ENCODE peak calls at places on chromosomes 11 and 22, in six cellular contexts. X is K562, N is HepG2, M is GM23338, V is A549, E is SK-N-SH. U is an unnamed sample.

GRCh38 chr11:97937501-97937900 is 1083.2 kb upstream of the CNTN5 start:
- DNase-seq in X (no peak), N (no peak), M (no peak), V (no peak), E (no peak), U (no peak)

GRCh38 chr11:16612801-16613400 is 125.5 kb upstream of the C11orf58 start:
- DNase-seq in X (no peak), N (no peak), M (peak; percentile 38), V (no peak), E (peak; percentile 60), U (no peak)

GRCh38 chr11:126857860-126858808 is 142.4 kb downstream of the KIRREL3 start:
- DNase-seq in X (no peak), N (no peak), M (no peak), V (peak; percentile 26), E (peak; percentile 64), U (no peak)

GRCh38 chr11:33665666-33666065 is 35.0 kb downstream of the C11orf91 start:
- DNase-seq in X (no peak), N (no peak), M (no peak), V (no peak), E (no peak), U (no peak)

GRCh38 chr11:45748801-45749200 is 56.1 kb upstream of the SLC35C1 start:
- DNase-seq in X (no peak), N (no peak), M (no peak), V (no peak), E (no peak), U (no peak)

GRCh38 chr11:31509017-31509411 is 408 bp downstream of the IMMP1L start:
- DNase-seq in X (peak; percentile 34), N (peak; percentile 6), M (no peak), V (no peak), E (no peak), U (no peak)

GRCh38 chr11:124415356-124415923 is 9.2 kb downstream of the OR8B4 start:
- DNase-seq in X (peak; percentile 47), N (peak; percentile 37), M (peak; percentile 65), V (peak; percentile 56), E (no peak), U (peak; percentile 46)

GRCh38 chr22:46697811-46698515 is 40.1 kb downstream of the CERK start:
- DNase-seq in X (no peak), N (no peak), M (no peak), V (no peak), E (no peak), U (no peak)

GRCh38 chr22:23013612-23014011 is 56.7 kb upstream of the GNAZ start:
- DNase-seq in X (no peak), N (no peak), M (no peak), V (no peak), E (no peak), U (no peak)

DNA sequence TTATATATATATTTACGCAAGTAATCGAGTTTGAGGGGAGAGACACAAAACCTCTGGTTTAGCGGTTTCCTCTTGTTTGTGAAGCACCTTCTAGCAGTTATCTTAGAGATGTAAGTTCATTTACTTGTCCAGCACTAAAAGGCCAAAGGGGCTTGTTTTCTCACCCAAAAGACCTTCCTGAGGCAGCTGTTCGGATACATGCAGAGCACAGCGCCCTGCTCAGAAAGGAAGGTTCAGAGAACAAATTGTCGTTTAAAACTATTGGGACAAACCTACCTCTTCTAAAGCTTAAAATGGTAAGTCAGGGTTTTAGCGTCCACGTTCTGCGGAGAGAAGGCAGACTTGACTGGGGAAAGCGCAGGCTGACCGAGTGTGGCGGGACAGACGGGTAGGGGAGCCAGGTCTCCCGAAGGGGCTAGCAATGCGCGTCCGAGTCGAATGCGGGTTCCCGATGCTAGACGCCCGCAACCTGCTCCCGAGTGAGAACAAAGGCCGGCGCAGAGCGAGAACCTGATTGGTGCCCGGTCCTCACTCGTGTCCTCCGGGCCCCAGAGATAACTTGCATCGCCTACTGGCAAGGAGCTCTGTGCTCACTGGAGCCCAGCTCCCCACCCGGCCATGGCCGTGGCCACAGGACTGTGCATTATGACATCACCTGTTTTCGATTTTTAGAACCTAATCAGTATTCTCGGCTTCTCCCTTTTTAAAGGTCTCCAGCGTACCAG is 1.0 kb upstream of the SESN3 start:
- DNase-seq in X (no peak), N (no peak), M (peak; percentile 85), V (no peak), E (peak; percentile 61), U (no peak)
- TF ChIP-seq REST in X (no peak), N (no peak), M (no peak), V (no peak), E (no peak), U (no peak)

GRCh38 chr11:95675585-95675984 is 114.0 kb downstream of the FAM76B start:
- DNase-seq in X (no peak), N (no peak), M (no peak), V (no peak), E (no peak), U (no peak)
- TF ChIP-seq REST in X (no peak), N (no peak), M (no peak), V (no peak), E (no peak), U (no peak)

GRCh38 chr11:62542111-62542745 is 4.4 kb downstream of the AHNAK start:
- DNase-seq in X (no peak), N (no peak), M (no peak), V (no peak), E (no peak), U (no peak)

GRCh38 chr11:62545437-62546243 is 966 bp downstream of the AHNAK start:
- DNase-seq in X (peak; percentile 92), N (peak; percentile 86), M (peak; percentile 83), V (peak; percentile 86), E (peak; percentile 86), U (peak; percentile 75)

GRCh38 chr11:62542750-62543567 is 3.6 kb downstream of the AHNAK start:
- DNase-seq in X (peak; percentile 91), N (no peak), M (peak; percentile 86), V (peak; percentile 82), E (peak; percentile 90), U (peak; percentile 54)

GRCh38 chr11:62544521-62545436 is 1.8 kb downstream of the AHNAK start:
- DNase-seq in X (peak; percentile 55), N (no peak), M (no peak), V (peak; percentile 48), E (no peak), U (no peak)

DNA sequence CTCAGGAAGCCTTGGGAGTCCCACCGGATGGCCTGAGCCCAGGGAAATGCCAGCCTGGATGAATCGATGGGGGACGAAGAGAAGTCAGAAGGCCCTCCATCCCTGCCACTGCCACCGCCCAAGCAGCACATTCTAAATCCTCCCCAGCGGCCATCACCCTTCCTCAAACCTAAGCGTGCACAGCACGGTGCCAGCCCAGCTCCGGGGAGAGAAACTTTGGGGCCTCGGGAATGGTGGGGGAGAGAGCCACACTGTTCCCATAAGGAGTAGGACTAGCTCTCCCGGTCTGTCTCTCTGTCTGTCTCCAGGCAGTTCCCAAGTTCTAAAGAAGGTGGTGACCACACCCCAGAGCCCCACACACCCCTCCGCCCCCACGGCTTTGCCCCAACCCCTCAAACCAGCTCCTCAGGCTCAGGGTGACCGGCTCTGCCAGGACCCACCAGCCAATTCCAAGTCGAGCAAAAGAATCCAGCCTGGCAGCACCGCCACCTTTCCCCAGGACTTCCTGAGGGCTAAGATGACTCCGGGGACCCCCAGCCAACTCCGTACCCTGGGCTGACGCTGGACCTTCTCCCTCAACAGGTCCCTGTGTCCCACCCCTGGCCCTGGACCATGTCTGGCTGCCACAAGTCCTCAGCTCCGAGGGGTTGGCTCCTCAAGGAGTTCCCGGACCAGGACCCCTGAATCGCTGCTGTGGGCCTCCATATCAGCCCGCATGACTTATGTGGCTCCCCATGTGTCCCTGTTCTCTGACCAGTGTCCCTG is 2.7 kb downstream of the AHNAK start:
- DNase-seq in X (no peak), N (no peak), M (no peak), V (no peak), E (no peak), U (no peak)
- TF ChIP-seq REST in X (no peak), N (no peak), M (no peak), V (no peak), E (no peak), U (no peak)

DNA sequence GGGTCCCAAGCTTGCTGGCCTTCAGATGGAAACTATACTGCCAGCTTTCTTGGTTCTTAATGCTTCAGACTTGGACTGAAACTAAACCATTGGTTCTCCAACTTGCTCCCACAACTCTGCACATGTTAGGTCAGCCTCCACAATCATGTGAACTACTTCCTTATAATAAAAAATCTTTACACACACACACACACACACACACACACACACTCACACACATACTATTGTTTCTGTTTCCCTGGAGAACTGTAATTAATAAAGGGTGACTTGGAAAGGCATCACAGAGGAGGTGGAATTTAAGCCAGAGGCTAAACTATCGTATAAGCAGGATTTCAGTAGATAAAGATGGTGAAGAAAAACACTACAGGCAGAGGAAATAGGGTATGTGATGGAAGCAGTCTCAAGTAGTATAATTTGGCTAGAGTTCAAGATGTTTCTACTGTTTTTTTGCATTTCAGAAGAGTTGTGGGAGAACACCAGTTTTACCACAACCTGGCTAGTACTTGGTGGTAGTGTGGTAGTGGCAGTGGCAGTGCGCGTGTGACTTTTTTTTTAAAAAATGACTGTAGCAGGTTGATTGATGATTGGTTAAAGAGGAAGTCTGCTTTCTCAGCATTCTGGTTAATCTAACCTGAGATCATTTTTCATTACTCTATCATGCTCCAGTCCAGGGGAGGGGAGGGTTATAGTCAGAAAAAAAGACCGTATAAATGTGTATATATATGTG is 70.1 kb downstream of the PDE3B start:
- DNase-seq in X (no peak), N (no peak), M (no peak), V (no peak), E (no peak), U (no peak)
- TF ChIP-seq REST in X (no peak), N (no peak), M (no peak), V (no peak), E (no peak), U (no peak)

GRCh38 chr11:116890193-116890592 is 52.8 kb upstream of the APOA1 start:
- DNase-seq in X (no peak), N (no peak), M (no peak), V (no peak), E (no peak), U (no peak)
- TF ChIP-seq REST in X (no peak), N (no peak), M (no peak), V (no peak), E (no peak), U (no peak)

GRCh38 chr11:108914981-108915380 is 250.1 kb downstream of the DDX10 start:
- DNase-seq in X (no peak), N (no peak), M (no peak), V (no peak), E (no peak), U (no peak)
- TF ChIP-seq REST in X (no peak), N (no peak), M (no peak), V (no peak), E (no peak), U (no peak)